ENCODE peak calls at places on chromosome 11, in nine cellular contexts. N is neural progenitor cell, R is H9, L is lower lobe of right lung, T is stomach, G is spleen, A is colonic mucosa, M is fibroblast of lung, C is right atrium auricular region. D is an unnamed sample.
A peak's percentile ranks its signal among the peaks of the same experiment; 100 is the strongest.

GRCh38 chr11:132008226-132008625 is 637.8 kb downstream of the NTM start:
- DNase-seq in N (no peak), C (no peak), L (no peak), G (no peak), M (no peak), T (no peak), R (no peak), A (no peak), D (no peak)

GRCh38 chr11:2777396-2777795 is 77.6 kb upstream of the KCNQ1OT1 start:
- DNase-seq in C (no peak), A (peak; percentile 17), G (no peak), M (no peak), L (peak; percentile 14), R (no peak), N (no peak), T (peak; percentile 25), D (no peak)

GRCh38 chr11:13183094-13183825 is 94.3 kb upstream of the BMAL1 start:
- DNase-seq in A (no peak), G (no peak), R (no peak), T (no peak), L (no peak), N (peak; percentile 21), M (peak; percentile 61), C (no peak), D (no peak)

GRCh38 chr11:125924384-125925007 is 20.2 kb downstream of the DDX25 start:
- DNase-seq in T (no peak), R (no peak), C (no peak), M (no peak), A (no peak), G (no peak), N (no peak), L (no peak), D (no peak)

GRCh38 chr11:12274558-12275197 is 102.7 kb upstream of the PARVA start:
- DNase-seq in R (peak; percentile 12), C (peak; percentile 57), G (no peak), N (no peak), L (no peak), A (no peak), M (peak; percentile 42), T (no peak), D (no peak)

GRCh38 chr11:31790649-31791048 is 20.5 kb downstream of the PAX6 start:
- DNase-seq in M (no peak), N (no peak), R (no peak), A (no peak), T (no peak), G (no peak), L (no peak), C (no peak), D (no peak)

GRCh38 chr11:127059286-127060200 is 59.0 kb upstream of the KIRREL3 start:
- DNase-seq in R (no peak), M (no peak), L (no peak), A (no peak), T (no peak), N (no peak), G (no peak), C (no peak), D (no peak)

GRCh38 chr11:42319926-42320325 is 860.5 kb upstream of the LRRC4C start:
- DNase-seq in A (no peak), G (no peak), C (no peak), R (no peak), M (no peak), T (no peak), L (no peak), N (no peak), D (no peak)

GRCh38 chr11:127890026-127890611 is 697.2 kb downstream of the ETS1 start:
- DNase-seq in G (no peak), A (no peak), C (no peak), L (no peak), R (no peak), M (peak; percentile 11), N (no peak), T (no peak), D (no peak)

GRCh38 chr11:123653405-123653996 is 923 bp downstream of the SCN3B start:
- DNase-seq in R (no peak), A (no peak), N (no peak), T (no peak), G (no peak), M (no peak), L (no peak), C (no peak), D (no peak)

GRCh38 chr11:110355011-110355744 is 58.8 kb upstream of the RDX start:
- DNase-seq in R (peak; percentile 34), T (no peak), L (no peak), C (peak; percentile 53), A (no peak), N (peak; percentile 69), G (no peak), M (no peak), D (no peak)

GRCh38 chr11:70669871-70670683 is 271.7 kb downstream of the CTTN start:
- DNase-seq in M (no peak), N (no peak), L (peak; percentile 9), R (no peak), G (no peak), A (no peak), C (no peak), T (no peak), D (no peak)

GRCh38 chr11:2737226-2737590 is 37.4 kb upstream of the KCNQ1OT1 start:
- DNase-seq in N (no peak), T (no peak), M (no peak), G (no peak), A (no peak), L (no peak), R (no peak), C (no peak), D (no peak)

GRCh38 chr11:118918686-118919280 is 6.9 kb downstream of the BCL9L start:
- DNase-seq in N (no peak), R (no peak), C (no peak), T (no peak), A (no peak), M (no peak), L (no peak), G (no peak), D (no peak)

GRCh38 chr11:46490576-46491100 is 99.1 kb upstream of the CHRM4 start:
- DNase-seq in A (no peak), R (no peak), C (no peak), T (no peak), G (no peak), L (no peak), N (no peak), M (no peak), D (no peak)

GRCh38 chr11:93034031-93034430 is 64.6 kb downstream of the MTNR1B start:
- DNase-seq in M (peak; percentile 59), A (no peak), N (no peak), R (no peak), G (no peak), C (no peak), T (peak; percentile 42), L (no peak), D (no peak)

GRCh38 chr11:93033093-93033492 is 63.6 kb downstream of the MTNR1B start:
- DNase-seq in A (no peak), T (no peak), L (no peak), C (no peak), N (no peak), G (no peak), M (no peak), R (no peak), D (no peak)

GRCh38 chr11:93031386-93031785 is 61.9 kb downstream of the MTNR1B start:
- DNase-seq in G (no peak), A (no peak), T (no peak), R (peak; percentile 61), L (no peak), N (peak; percentile 19), C (no peak), M (no peak), D (no peak)

GRCh38 chr11:93032580-93032979 is 63.1 kb downstream of the MTNR1B start:
- DNase-seq in N (no peak), T (no peak), R (no peak), M (no peak), L (no peak), C (no peak), G (no peak), A (no peak), D (no peak)

DNA sequence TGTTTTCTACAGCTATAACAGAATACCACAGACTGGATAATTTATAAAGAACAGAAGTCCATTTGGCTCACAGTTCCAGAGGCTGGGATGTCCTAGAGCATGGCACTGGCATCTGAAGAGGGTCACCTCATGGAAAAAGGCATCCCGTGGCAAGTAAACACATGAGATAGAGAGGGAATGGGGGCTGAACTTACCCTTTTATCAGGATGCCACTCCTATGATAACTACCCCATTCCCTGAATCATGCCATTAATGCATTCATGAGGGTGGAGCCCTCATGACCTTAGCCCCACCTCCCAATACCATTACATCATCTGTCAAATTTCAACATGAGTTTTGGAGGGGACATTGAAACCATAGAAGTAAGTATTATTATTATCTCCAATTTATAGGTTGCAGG is 65.2 kb downstream of the MTNR1B start:
- DNase-seq in C (no peak), R (no peak), N (no peak), G (no peak), A (no peak), M (no peak), T (no peak), L (no peak), D (no peak)
- H3K27me3 ChIP-seq in C (no peaks in the 10 kb centered on the region), R (no peaks in the 10 kb centered on the region), N (no peaks in the 10 kb centered on the region), G (no peaks in the 10 kb centered on the region), A (no peaks in the 10 kb centered on the region), M (no peaks in the 10 kb centered on the region), T (no peaks in the 10 kb centered on the region), L (no peaks in the 10 kb centered on the region), D (no peaks in the 10 kb centered on the region)

GRCh38 chr11:90476442-90477007 is 253.7 kb upstream of the CHORDC1 start:
- DNase-seq in R (peak; percentile 31), C (no peak), G (no peak), A (no peak), N (peak; percentile 58), M (peak; percentile 42), L (no peak), T (peak; percentile 37), D (peak; percentile 32)
- TF ChIP-seq CTCF in R (peak; percentile 75), C (peak; percentile 59), G (peak; percentile 47), A (no peak), N (peak; percentile 75), M (peak; percentile 15), L (peak; percentile 39), T (peak; percentile 29), D (no peak)

DNA sequence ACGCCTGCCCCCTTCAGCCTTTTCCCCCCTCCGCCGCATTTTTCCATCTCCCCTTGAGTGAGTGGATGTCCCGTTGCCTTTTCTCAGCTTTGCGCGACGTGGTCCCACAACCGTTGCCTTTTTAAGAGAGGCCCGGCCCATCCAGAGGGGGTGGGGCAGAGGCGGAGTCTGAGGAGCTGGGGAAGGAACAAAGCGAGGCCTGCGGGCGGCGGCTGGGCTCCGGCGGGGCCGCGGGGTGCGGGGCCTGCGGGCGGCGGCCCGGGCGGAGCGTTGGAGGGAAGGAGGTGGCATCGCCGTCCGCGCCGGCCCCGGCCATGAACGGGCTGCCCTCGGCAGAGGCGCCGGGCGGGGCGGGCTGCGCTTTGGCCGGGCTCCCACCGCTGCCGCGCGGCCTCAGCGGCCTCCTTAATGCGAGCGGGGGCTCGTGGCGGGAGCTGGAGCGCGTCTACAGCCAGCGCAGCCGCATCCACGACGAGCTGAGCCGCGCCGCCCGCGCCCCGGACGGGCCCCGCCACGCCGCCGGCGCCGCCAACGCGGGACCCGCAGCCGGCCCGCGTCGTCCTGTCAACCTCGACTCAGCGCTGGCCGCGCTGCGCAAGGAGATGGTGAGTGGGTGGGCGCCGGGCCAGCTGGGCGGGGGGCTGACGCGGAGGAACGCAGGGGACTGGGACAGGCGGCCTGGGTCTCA is at the start of gene FAM89B:
- DNase-seq in N (peak; percentile 91), G (peak; percentile 99), R (peak; percentile 79), T (peak; percentile 93), C (peak; percentile 94), M (peak; percentile 84), L (peak; percentile 95), A (peak; percentile 97), D (peak; percentile 94)
- H3K4me1 ChIP-seq in N (peaks cover 27% of the 10 kb centered on the region), G (peaks cover 82% of the 10 kb centered on the region), R (no peaks in the 10 kb centered on the region), T (peaks cover 83% of the 10 kb centered on the region), C (peaks cover 3% of the 10 kb centered on the region), M (peaks cover 48% of the 10 kb centered on the region), L (peaks cover 62% of the 10 kb centered on the region), A (peaks cover 42% of the 10 kb centered on the region), D (peaks cover 71% of the 10 kb centered on the region)

GRCh38 chr11:120909676-120910215 is 114.2 kb upstream of the TBCEL start:
- DNase-seq in C (no peak), N (no peak), R (no peak), A (no peak), L (no peak), M (no peak), G (no peak), T (no peak), D (no peak)
- H3K27me3 ChIP-seq in C (no peaks in the 10 kb centered on the region), N (no peaks in the 10 kb centered on the region), R (no peaks in the 10 kb centered on the region), A (no peaks in the 10 kb centered on the region), L (no peaks in the 10 kb centered on the region), M (peaks cover 3% of the 10 kb centered on the region), G (peaks cover 7% of the 10 kb centered on the region), T (no peaks in the 10 kb centered on the region), D (no peaks in the 10 kb centered on the region)